ENCODE peak calls at places on chromosomes 1 and 21, in ten cellular contexts. T is KG1, R is retinal pigment epithelial cell, I is AG08395, U is T-helper 1 cell, P is NCI-H1417, Z is hepatocyte, B is lung, E is amniotic stem cell, N is progenitor cell of endocrine pancreas. W is an unnamed sample.

GRCh38 chr1:201714542-201715276 is 114.2 kb upstream of the IPO9 start:
- DNase-seq in T (no peak), R (peak), I (peak), U (no peak), P (no peak), Z (peak), B (peak), E (peak), N (no peak), W (peak)

GRCh38 chr21:45362077-45362747 is 42.8 kb upstream of the COL18A1 start:
- DNase-seq in T (no peak), R (no peak), I (no peak), U (no peak), P (no peak), Z (no peak), B (no peak), E (no peak), N (no peak), W (no peak)

GRCh38 chr1:214469290-214469689 is 82.1 kb downstream of the PTPN14 start:
- DNase-seq in T (no peak), R (no peak), I (no peak), U (no peak), P (no peak), Z (no peak), B (no peak), E (no peak), N (no peak), W (no peak)

GRCh38 chr21:45763506-45763905 is 120.0 kb downstream of the PCBP3 start:
- DNase-seq in T (no peak), R (no peak), I (no peak), U (no peak), P (no peak), Z (no peak), B (no peak), E (no peak), N (no peak), W (no peak)

GRCh38 chr1:202987922-202988583 is 19.1 kb upstream of the TMEM183A start:
- DNase-seq in T (no peak), R (no peak), I (no peak), U (no peak), P (no peak), Z (no peak), B (no peak), E (no peak), N (no peak), W (no peak)

GRCh38 chr1:54227091-54227602 is 27.2 kb downstream of the MRPL37 start:
- DNase-seq in T (no peak), R (peak), I (peak), U (no peak), P (no peak), Z (peak), B (no peak), E (no peak), N (no peak), W (no peak)

GRCh38 chr1:85850238-85850637 is 142.0 kb upstream of the ZNHIT6 start:
- DNase-seq in T (no peak), R (peak), I (peak), U (no peak), P (no peak), Z (peak), B (no peak), E (peak), N (no peak), W (no peak)

GRCh38 chr1:42982641-42983040 is 24.0 kb upstream of the SLC2A1 start:
- DNase-seq in T (no peak), R (no peak), I (no peak), U (no peak), P (no peak), Z (no peak), B (no peak), E (no peak), N (no peak), W (no peak)

GRCh38 chr21:45934570-45934969 is 47.0 kb upstream of the COL6A1 start:
- DNase-seq in T (no peak), R (no peak), I (no peak), U (no peak), P (no peak), Z (no peak), B (no peak), E (no peak), N (no peak), W (no peak)

GRCh38 chr1:227929746-227930472 is 17.8 kb downstream of the WNT9A start:
- DNase-seq in T (no peak), R (no peak), I (no peak), U (no peak), P (no peak), Z (no peak), B (no peak), E (no peak), N (no peak), W (no peak)

GRCh38 chr1:208036918-208037567 is 126.1 kb upstream of the CD34 start:
- DNase-seq in T (no peak), R (no peak), I (no peak), U (no peak), P (no peak), Z (no peak), B (no peak), E (no peak), N (no peak), W (no peak)

W was measured in esophagus muscularis mucosa.